ENCODE peak calls at places on chromosome 7, in five cellular contexts. C is cardiac fibroblast, B is AG04449, N is mesothelial cell of epicardium, R is progenitor cell of endocrine pancreas. Y is an unnamed sample.

GRCh38 chr7:14720792-14721191 is 181.8 kb downstream of the DGKB start:
- DNase-seq in B (no peak), N (no peak), R (no peak), C (no peak), Y (no peak)

GRCh38 chr7:114450431-114450830 is 35.8 kb downstream of the FOXP2 start:
- DNase-seq in R (no peak), B (no peak), N (no peak), C (no peak), Y (no peak)

GRCh38 chr7:1668932-1669485 is 1.1 kb upstream of the ELFN1 start:
- DNase-seq in B (no peak), N (peak), R (peak), C (no peak), Y (no peak)

GRCh38 chr7:22864301-22864700 is 41.7 kb upstream of the TOMM7 start:
- DNase-seq in C (peak), N (no peak), R (no peak), B (no peak), Y (no peak)

GRCh38 chr7:1659696-1660095 is 10.4 kb upstream of the ELFN1 start:
- DNase-seq in N (no peak), C (no peak), B (no peak), R (no peak), Y (no peak)

GRCh38 chr7:25820432-25821040 is 331.5 kb upstream of the NFE2L3 start:
- DNase-seq in N (no peak), C (peak), R (no peak), B (no peak), Y (no peak)

GRCh38 chr7:80724249-80724871 is 85.9 kb downstream of the CD36 start:
- DNase-seq in R (no peak), C (peak), B (no peak), N (no peak), Y (no peak)

GRCh38 chr7:116354546-116355422 is 144.4 kb downstream of the TES start:
- DNase-seq in B (peak), R (no peak), N (no peak), C (peak), Y (no peak)

GRCh38 chr7:26857534-26858228 is 6.7 kb downstream of the SKAP2 start:
- DNase-seq in B (no peak), R (no peak), C (peak), N (peak), Y (peak)

GRCh38 chr7:38374507-38374906 is 101.1 kb upstream of the TARP start:
- DNase-seq in B (no peak), R (no peak), N (no peak), C (peak), Y (no peak)

GRCh38 chr7:45390180-45390579 is 184.0 kb upstream of the ADCY1 start:
- DNase-seq in R (no peak), C (no peak), N (no peak), B (no peak), Y (no peak)

GRCh38 chr7:17719998-17720397 is 220.3 kb downstream of the SNX13 start:
- DNase-seq in N (no peak), R (no peak), B (no peak), C (no peak), Y (no peak)

GRCh38 chr7:33716581-33717477 is 188.5 kb upstream of the BMPER start:
- DNase-seq in R (no peak), B (no peak), N (no peak), C (peak), Y (no peak)

GRCh38 chr7:100102950-100103840 is 1.8 kb downstream of the AP4M1 start:
- DNase-seq in N (no peak), C (peak), B (no peak), R (no peak), Y (no peak)

GRCh38 chr7:73706122-73707044 is 13.1 kb downstream of the STX1A start:
- DNase-seq in C (peak), R (no peak), N (no peak), B (no peak), Y (no peak)

GRCh38 chr7:134724606-134725005 is 54.8 kb upstream of the CALD1 start:
- DNase-seq in N (no peak), C (peak), B (no peak), R (no peak), Y (no peak)

GRCh38 chr7:136857573-136857972 is 10.9 kb upstream of the CHRM2 start:
- DNase-seq in C (peak), N (no peak), R (no peak), B (no peak), Y (no peak)

GRCh38 chr7:138459300-138460175 is 521 bp upstream of the TRIM24 start:
- DNase-seq in N (peak), C (peak), R (peak), B (peak), Y (peak)

GRCh38 chr7:43784030-43785001 is 25.8 kb downstream of the BLVRA start:
- DNase-seq in R (no peak), C (peak), B (no peak), N (no peak), Y (no peak)

GRCh38 chr7:44292418-44292817 is 33.0 kb downstream of the CAMK2B start:
- DNase-seq in R (no peak), B (no peak), N (peak), C (no peak), Y (no peak)

GRCh38 chr7:139758388-139758787 is 19.4 kb downstream of the HIPK2 start:
- DNase-seq in N (no peak), B (no peak), R (no peak), C (no peak), Y (no peak)

GRCh38 chr7:2646680-2647571 is 15.1 kb downstream of the TTYH3 start:
- DNase-seq in R (no peak), C (no peak), B (no peak), N (no peak), Y (no peak)

GRCh38 chr7:4129481-4130122 is 552.5 kb upstream of the FOXK1 start:
- DNase-seq in N (no peak), R (no peak), C (no peak), B (no peak), Y (no peak)

GRCh38 chr7:2567663-2568238 is 9.0 kb downstream of the IQCE start:
- DNase-seq in C (peak), B (no peak), N (no peak), R (no peak), Y (no peak)

GRCh38 chr7:158782638-158783490 is 46.4 kb downstream of the ESYT2 start:
- DNase-seq in C (peak), B (no peak), R (no peak), N (no peak), Y (no peak)

GRCh38 chr7:16914771-16915170 is 33.0 kb upstream of the AGR3 start:
- DNase-seq in C (peak), B (no peak), N (no peak), R (no peak), Y (no peak)

GRCh38 chr7:72336382-72336886 is 75.7 kb downstream of the CALN1 start:
- DNase-seq in R (no peak), C (no peak), N (no peak), B (no peak), Y (no peak)

GRCh38 chr7:6012355-6013104 is 3.5 kb downstream of the AIMP2 start:
- DNase-seq in B (no peak), C (peak), R (no peak), N (no peak), Y (no peak)

GRCh38 chr7:65840446-65840845 is 32.4 kb upstream of the VKORC1L1 start:
- DNase-seq in R (peak), N (no peak), C (no peak), B (no peak), Y (no peak)

GRCh38 chr7:28958235-28958945 is at the start of gene TRIL:
- DNase-seq in R (peak), B (no peak), N (peak), C (peak), Y (peak)

GRCh38 chr7:28626629-28627262 is 214.4 kb downstream of the CREB5 start:
- DNase-seq in C (peak), N (no peak), R (peak), B (no peak), Y (no peak)

GRCh38 chr7:17401806-17402627 is 103.6 kb downstream of the AHR start:
- DNase-seq in R (no peak), B (no peak), N (no peak), C (no peak), Y (no peak)

DNA sequence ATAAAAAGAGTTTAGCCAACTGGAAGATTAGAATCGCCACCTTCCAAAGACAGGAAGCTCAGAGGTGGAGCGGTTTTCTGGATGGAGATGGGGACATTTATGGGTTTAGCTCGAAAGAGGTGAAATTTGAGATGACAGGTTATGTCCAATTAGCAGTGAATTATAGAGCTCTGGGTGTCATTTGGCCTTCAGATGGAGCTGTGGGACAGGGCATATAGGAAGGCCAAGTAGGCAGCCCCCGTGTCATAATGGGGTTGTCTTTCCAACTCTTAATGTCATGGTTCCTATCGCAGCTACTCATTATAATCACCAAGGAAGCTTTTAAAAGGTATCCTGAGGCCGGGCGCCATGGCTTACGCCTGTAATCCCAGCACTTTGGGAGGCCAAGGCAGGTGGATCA is 21.0 kb upstream of the EEPD1 start:
- DNase-seq in N (no peak), R (no peak), C (no peak), B (no peak), Y (no peak)
- TF ChIP-seq CTCF in N (no peak), R (no peak), C (no peak), B (no peak), Y (no peak)

GRCh38 chr7:130154501-130155317 is 50.5 kb downstream of the TMEM209 start:
- DNase-seq in C (no peak), N (no peak), B (no peak), R (no peak), Y (peak)
- TF ChIP-seq CTCF in C (peak), N (no peak), B (peak), R (peak), Y (peak)

GRCh38 chr7:604884-605531 is 85.4 kb upstream of the PDGFA start:
- DNase-seq in C (peak), B (no peak), R (no peak), N (peak), Y (no peak)
- TF ChIP-seq CTCF in C (no peak), B (no peak), R (no peak), N (no peak), Y (no peak)

DNA sequence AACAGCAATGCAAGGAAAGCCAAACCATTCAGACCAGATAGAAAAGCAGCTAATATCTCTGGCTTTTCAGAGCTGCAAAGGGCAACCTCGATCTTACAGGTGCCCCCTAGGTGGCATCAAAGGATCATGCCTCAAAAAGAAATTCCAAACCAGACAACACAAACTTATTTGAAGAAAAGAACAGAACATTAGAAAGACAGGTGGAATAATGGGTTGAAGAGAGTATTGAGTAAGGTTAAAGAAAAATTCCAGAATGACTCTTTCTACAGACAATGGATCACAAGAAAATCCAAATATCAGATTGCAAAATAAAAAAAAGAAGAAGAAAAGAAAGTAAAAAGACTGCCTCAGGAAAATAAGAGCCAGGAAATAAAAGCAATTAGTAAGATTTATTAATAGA is 213.7 kb downstream of the ELMO1 start:
- DNase-seq in C (peak), N (no peak), R (no peak), B (no peak), Y (no peak)
- TF ChIP-seq CTCF in C (peak), N (peak), R (peak), B (no peak), Y (peak)

DNA sequence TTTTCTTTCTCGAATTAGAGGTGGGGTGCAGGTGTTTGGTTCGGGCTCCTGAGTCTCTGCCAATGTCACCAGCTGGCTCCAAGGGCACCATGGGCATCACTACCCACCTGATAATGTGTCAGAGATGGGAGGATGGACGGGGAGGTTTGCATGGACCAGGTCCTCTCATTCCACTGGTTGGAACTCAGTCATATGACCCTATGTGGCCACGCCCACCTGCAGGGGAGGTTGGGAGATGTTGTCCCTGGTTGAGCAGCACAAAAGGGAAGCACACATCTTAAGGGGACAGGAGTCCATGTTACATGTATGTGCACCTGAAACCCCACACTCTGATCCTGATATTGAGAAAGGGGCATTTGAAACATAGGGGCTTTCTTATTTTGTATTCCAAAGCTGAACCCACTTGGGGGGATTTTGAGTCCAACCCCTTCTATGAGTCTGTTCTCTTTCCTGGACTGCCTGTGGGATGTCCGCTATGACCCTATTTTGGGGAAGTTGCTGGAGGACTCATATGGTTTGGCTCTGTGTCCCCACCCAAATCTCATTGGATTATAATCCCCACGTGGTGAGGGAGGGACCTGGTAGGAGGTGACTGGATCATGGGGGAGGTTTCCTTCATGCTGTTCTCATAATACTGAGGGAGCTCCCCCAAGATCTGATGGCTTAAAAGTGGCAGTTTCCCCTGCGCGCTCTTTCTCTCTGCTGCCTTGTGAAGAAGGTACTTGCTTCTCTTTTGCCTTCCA is 66.9 kb upstream of the BAIAP2L1 start:
- DNase-seq in B (no peak), N (no peak), C (no peak), R (no peak), Y (no peak)
- TF ChIP-seq CTCF in B (no peak), N (no peak), C (no peak), R (no peak), Y (no peak)

DNA sequence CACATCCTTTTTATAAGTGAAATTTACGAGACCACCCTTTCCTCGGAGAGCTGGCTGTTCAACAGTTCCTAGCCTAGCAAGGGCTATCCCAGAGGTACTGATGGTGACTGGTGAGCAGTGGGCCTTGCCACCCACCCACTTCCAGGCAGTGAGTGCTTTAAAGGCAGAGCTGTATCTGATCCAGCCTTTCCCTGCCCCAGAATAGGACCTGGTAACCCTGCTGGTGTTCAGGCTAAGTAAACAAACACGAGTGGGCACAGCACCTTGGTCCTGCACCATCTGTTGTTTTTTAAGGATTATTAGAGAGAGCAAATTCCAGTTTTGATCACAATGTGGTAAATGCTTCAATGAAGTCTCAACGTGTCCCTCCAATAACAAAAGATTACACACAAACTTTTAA is 75.7 kb downstream of the COBL start:
- DNase-seq in N (no peak), C (no peak), B (no peak), R (no peak), Y (no peak)
- TF ChIP-seq CTCF in N (no peak), C (no peak), B (no peak), R (no peak), Y (no peak)